ENCODE peak calls at places on chromosomes 1 and 21, in nine cellular contexts. One of them, this sample, is unnamed.

GRCh38 chr21:22020221-22020620 is 1022.0 kb downstream of the NCAM2 start:
- DNase-seq in PC-3: no peak
- DNase-seq in hypothalamus: no peak
- DNase-seq in LHCN-M2: peak
- DNase-seq in activated CD4-positive, alpha-beta T cell treated with anti-CD3 and anti-CD28 coated beads, Interleukin-2, amount 50 U/mL, for 48 hours: no peak
- DNase-seq in Peyer's patch: no peak
- DNase-seq in T-helper 2 cell: no peak
- DNase-seq in amniotic stem cell: no peak
- DNase-seq in NCI-H1694 treated with DMSO at 0.1 percent for 48 hours: no peak
- DNase-seq in this sample: no peak

GRCh38 chr1:110196917-110197782 is 13.0 kb upstream of the KCNC4 start:
- DNase-seq in PC-3: peak
- DNase-seq in hypothalamus: peak
- DNase-seq in LHCN-M2: peak
- DNase-seq in activated CD4-positive, alpha-beta T cell treated with anti-CD3 and anti-CD28 coated beads, Interleukin-2, amount 50 U/mL, for 48 hours: no peak
- DNase-seq in Peyer's patch: peak
- DNase-seq in T-helper 2 cell: peak
- DNase-seq in amniotic stem cell: no peak
- DNase-seq in NCI-H1694 treated with DMSO at 0.1 percent for 48 hours: peak
- DNase-seq in this sample: peak

GRCh38 chr1:33147997-33148314 is 33.9 kb downstream of the TRIM62 start:
- DNase-seq in PC-3: peak
- DNase-seq in hypothalamus: no peak
- DNase-seq in LHCN-M2: peak
- DNase-seq in activated CD4-positive, alpha-beta T cell treated with anti-CD3 and anti-CD28 coated beads, Interleukin-2, amount 50 U/mL, for 48 hours: no peak
- DNase-seq in Peyer's patch: no peak
- DNase-seq in T-helper 2 cell: no peak
- DNase-seq in amniotic stem cell: no peak
- DNase-seq in NCI-H1694 treated with DMSO at 0.1 percent for 48 hours: peak
- DNase-seq in this sample: no peak

GRCh38 chr1:108712605-108713150 is at the start of gene FNDC7:
- DNase-seq in PC-3: no peak
- DNase-seq in hypothalamus: no peak
- DNase-seq in LHCN-M2: no peak
- DNase-seq in activated CD4-positive, alpha-beta T cell treated with anti-CD3 and anti-CD28 coated beads, Interleukin-2, amount 50 U/mL, for 48 hours: no peak
- DNase-seq in Peyer's patch: no peak
- DNase-seq in T-helper 2 cell: no peak
- DNase-seq in amniotic stem cell: no peak
- DNase-seq in NCI-H1694 treated with DMSO at 0.1 percent for 48 hours: no peak
- DNase-seq in this sample: no peak

GRCh38 chr1:174074757-174075156 is 52.6 kb upstream of the RC3H1 start:
- DNase-seq in PC-3: peak
- DNase-seq in hypothalamus: no peak
- DNase-seq in LHCN-M2: peak
- DNase-seq in activated CD4-positive, alpha-beta T cell treated with anti-CD3 and anti-CD28 coated beads, Interleukin-2, amount 50 U/mL, for 48 hours: no peak
- DNase-seq in Peyer's patch: no peak
- DNase-seq in T-helper 2 cell: no peak
- DNase-seq in amniotic stem cell: no peak
- DNase-seq in NCI-H1694 treated with DMSO at 0.1 percent for 48 hours: peak
- DNase-seq in this sample: no peak

GRCh38 chr1:46822248-46822826 is 23.5 kb downstream of the CYP4B1 start:
- DNase-seq in PC-3: no peak
- DNase-seq in hypothalamus: no peak
- DNase-seq in LHCN-M2: no peak
- DNase-seq in activated CD4-positive, alpha-beta T cell treated with anti-CD3 and anti-CD28 coated beads, Interleukin-2, amount 50 U/mL, for 48 hours: no peak
- DNase-seq in Peyer's patch: no peak
- DNase-seq in T-helper 2 cell: no peak
- DNase-seq in amniotic stem cell: no peak
- DNase-seq in NCI-H1694 treated with DMSO at 0.1 percent for 48 hours: no peak
- DNase-seq in this sample: no peak

GRCh38 chr1:38962560-38962959 is 20.9 kb upstream of the RHBDL2 start:
- DNase-seq in PC-3: peak
- DNase-seq in hypothalamus: no peak
- DNase-seq in LHCN-M2: peak
- DNase-seq in activated CD4-positive, alpha-beta T cell treated with anti-CD3 and anti-CD28 coated beads, Interleukin-2, amount 50 U/mL, for 48 hours: no peak
- DNase-seq in Peyer's patch: no peak
- DNase-seq in T-helper 2 cell: no peak
- DNase-seq in amniotic stem cell: no peak
- DNase-seq in NCI-H1694 treated with DMSO at 0.1 percent for 48 hours: no peak
- DNase-seq in this sample: no peak

GRCh38 chr1:59305188-59305587 is 8.3 kb downstream of the FGGY start:
- DNase-seq in PC-3: no peak
- DNase-seq in hypothalamus: no peak
- DNase-seq in LHCN-M2: no peak
- DNase-seq in activated CD4-positive, alpha-beta T cell treated with anti-CD3 and anti-CD28 coated beads, Interleukin-2, amount 50 U/mL, for 48 hours: no peak
- DNase-seq in Peyer's patch: no peak
- DNase-seq in T-helper 2 cell: no peak
- DNase-seq in amniotic stem cell: no peak
- DNase-seq in NCI-H1694 treated with DMSO at 0.1 percent for 48 hours: no peak
- DNase-seq in this sample: no peak

GRCh38 chr1:209435654-209436566 is 147.6 kb upstream of the CAMK1G start:
- DNase-seq in PC-3: peak
- DNase-seq in hypothalamus: peak
- DNase-seq in LHCN-M2: peak
- DNase-seq in activated CD4-positive, alpha-beta T cell treated with anti-CD3 and anti-CD28 coated beads, Interleukin-2, amount 50 U/mL, for 48 hours: peak
- DNase-seq in Peyer's patch: peak
- DNase-seq in T-helper 2 cell: peak
- DNase-seq in amniotic stem cell: peak
- DNase-seq in NCI-H1694 treated with DMSO at 0.1 percent for 48 hours: peak
- DNase-seq in this sample: peak

GRCh38 chr1:231016234-231016633 is 23.8 kb downstream of the FAM89A start:
- DNase-seq in PC-3: peak
- DNase-seq in hypothalamus: no peak
- DNase-seq in LHCN-M2: no peak
- DNase-seq in activated CD4-positive, alpha-beta T cell treated with anti-CD3 and anti-CD28 coated beads, Interleukin-2, amount 50 U/mL, for 48 hours: no peak
- DNase-seq in Peyer's patch: no peak
- DNase-seq in T-helper 2 cell: no peak
- DNase-seq in amniotic stem cell: no peak
- DNase-seq in NCI-H1694 treated with DMSO at 0.1 percent for 48 hours: no peak
- DNase-seq in this sample: no peak

GRCh38 chr1:171438441-171438840 is 46.9 kb upstream of the PRRC2C start:
- DNase-seq in PC-3: peak
- DNase-seq in hypothalamus: no peak
- DNase-seq in LHCN-M2: peak
- DNase-seq in activated CD4-positive, alpha-beta T cell treated with anti-CD3 and anti-CD28 coated beads, Interleukin-2, amount 50 U/mL, for 48 hours: no peak
- DNase-seq in Peyer's patch: no peak
- DNase-seq in T-helper 2 cell: no peak
- DNase-seq in amniotic stem cell: peak
- DNase-seq in NCI-H1694 treated with DMSO at 0.1 percent for 48 hours: no peak
- DNase-seq in this sample: no peak

GRCh38 chr1:67274623-67275325 is 32.9 kb upstream of the IL12RB2 start:
- DNase-seq in PC-3: no peak
- DNase-seq in hypothalamus: no peak
- DNase-seq in LHCN-M2: no peak
- DNase-seq in activated CD4-positive, alpha-beta T cell treated with anti-CD3 and anti-CD28 coated beads, Interleukin-2, amount 50 U/mL, for 48 hours: no peak
- DNase-seq in Peyer's patch: no peak
- DNase-seq in T-helper 2 cell: no peak
- DNase-seq in amniotic stem cell: no peak
- DNase-seq in NCI-H1694 treated with DMSO at 0.1 percent for 48 hours: no peak
- DNase-seq in this sample: no peak

GRCh38 chr1:21816602-21817302 is 4.7 kb downstream of the LDLRAD2 start:
- DNase-seq in PC-3: peak
- DNase-seq in hypothalamus: no peak
- DNase-seq in LHCN-M2: peak
- DNase-seq in activated CD4-positive, alpha-beta T cell treated with anti-CD3 and anti-CD28 coated beads, Interleukin-2, amount 50 U/mL, for 48 hours: no peak
- DNase-seq in Peyer's patch: peak
- DNase-seq in T-helper 2 cell: no peak
- DNase-seq in amniotic stem cell: no peak
- DNase-seq in NCI-H1694 treated with DMSO at 0.1 percent for 48 hours: no peak
- DNase-seq in this sample: no peak

GRCh38 chr21:46083271-46084040 is 14.5 kb upstream of the COL6A2 start:
- DNase-seq in PC-3: no peak
- DNase-seq in hypothalamus: no peak
- DNase-seq in LHCN-M2: no peak
- DNase-seq in activated CD4-positive, alpha-beta T cell treated with anti-CD3 and anti-CD28 coated beads, Interleukin-2, amount 50 U/mL, for 48 hours: no peak
- DNase-seq in Peyer's patch: no peak
- DNase-seq in T-helper 2 cell: no peak
- DNase-seq in amniotic stem cell: no peak
- DNase-seq in NCI-H1694 treated with DMSO at 0.1 percent for 48 hours: no peak
- DNase-seq in this sample: no peak

GRCh38 chr21:34307991-34308532 is 55.7 kb upstream of the KCNE2 start:
- DNase-seq in PC-3: peak
- DNase-seq in hypothalamus: no peak
- DNase-seq in LHCN-M2: no peak
- DNase-seq in activated CD4-positive, alpha-beta T cell treated with anti-CD3 and anti-CD28 coated beads, Interleukin-2, amount 50 U/mL, for 48 hours: no peak
- DNase-seq in Peyer's patch: no peak
- DNase-seq in T-helper 2 cell: no peak
- DNase-seq in amniotic stem cell: no peak
- DNase-seq in NCI-H1694 treated with DMSO at 0.1 percent for 48 hours: no peak
- DNase-seq in this sample: no peak

This sample was measured in GM12892.